ENCODE peak calls at places on chromosome 2, in six cellular contexts. M is H9, G is MCF 10A, C is foreskin keratinocyte, A is GM12865, S is brain microvascular endothelial cell. V is an unnamed sample.

GRCh38 chr2:146652311-146652710 is 1192.5 kb upstream of the ACVR2A start:
- DNase-seq in A (no peak), C (peak; percentile 33), M (no peak), S (peak; percentile 34), G (no peak), V (no peak)

GRCh38 chr2:215517391-215517790 is 81.5 kb upstream of the FN1 start:
- DNase-seq in M (no peak), G (peak; percentile 41), A (no peak), S (no peak), C (no peak), V (no peak)

GRCh38 chr2:20877944-20878343 is 55.0 kb upstream of the LDAH start:
- DNase-seq in G (no peak), S (no peak), M (no peak), A (no peak), C (no peak), V (no peak)

GRCh38 chr2:134367915-134368911 is 114.3 kb downstream of the MGAT5 start:
- DNase-seq in S (peak; percentile 33), M (no peak), C (no peak), G (no peak), A (no peak), V (no peak)

GRCh38 chr2:117771969-117772630 is 42.4 kb upstream of the DDX18 start:
- DNase-seq in G (peak; percentile 49), M (no peak), A (peak; percentile 11), S (no peak), C (peak; percentile 25), V (no peak)

GRCh38 chr2:179393481-179393880 is 128.8 kb upstream of the SESTD1 start:
- DNase-seq in M (no peak), A (no peak), C (no peak), G (no peak), S (peak; percentile 1), V (no peak)

GRCh38 chr2:201154615-201155014 is 28.3 kb upstream of the CASP10 start:
- DNase-seq in A (no peak), C (no peak), S (no peak), G (no peak), M (no peak), V (no peak)

GRCh38 chr2:11102466-11102865 is 52.8 kb upstream of the SLC66A3 start:
- DNase-seq in A (no peak), C (no peak), M (no peak), G (no peak), S (no peak), V (no peak)

GRCh38 chr2:142981069-142981378 is 103.6 kb downstream of the KYNU start:
- DNase-seq in S (no peak), G (no peak), M (no peak), A (no peak), C (no peak), V (no peak)
- TF ChIP-seq CTCF in S (no peak), G (no peak), M (no peak), A (no peak), C (no peak), V (peak; percentile 5)

GRCh38 chr2:240639566-240639965 is 14.3 kb downstream of the GPR35 start:
- DNase-seq in A (no peak), M (no peak), C (no peak), G (no peak), S (no peak), V (peak; percentile 2)

GRCh38 chr2:240638517-240639160 is 13.4 kb downstream of the GPR35 start:
- DNase-seq in S (no peak), G (no peak), M (no peak), C (no peak), A (no peak), V (peak; percentile 13)

GRCh38 chr2:240642061-240642805 is 17.0 kb downstream of the GPR35 start:
- DNase-seq in S (no peak), C (no peak), M (no peak), G (no peak), A (no peak), V (peak; percentile 3)

GRCh38 chr2:240642806-240643092 is 17.5 kb downstream of the GPR35 start:
- DNase-seq in G (no peak), A (no peak), M (no peak), S (no peak), C (no peak), V (no peak)

DNA sequence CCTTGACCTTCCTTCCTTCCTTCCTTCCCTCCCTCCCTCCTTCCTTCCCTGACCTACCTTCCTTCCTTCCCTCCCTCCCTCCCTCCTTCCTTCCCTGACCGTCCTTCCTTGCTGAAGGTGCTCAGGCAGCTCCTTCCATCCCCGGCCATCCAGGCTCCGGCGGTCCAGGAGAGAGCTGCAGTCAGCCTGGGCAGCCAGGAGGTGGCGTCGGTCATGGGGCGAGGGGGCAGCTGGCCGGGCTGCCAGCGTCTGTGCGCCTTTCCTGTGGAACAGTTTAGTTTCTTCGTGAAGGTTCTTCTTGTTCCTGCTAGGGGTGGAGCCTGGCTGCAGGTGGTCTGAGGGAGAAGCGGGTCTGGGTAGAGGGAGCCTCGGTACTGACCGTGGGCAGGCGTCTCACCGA is 15.7 kb downstream of the GPR35 start:
- DNase-seq in S (no peak), G (no peak), A (no peak), C (no peak), M (peak; percentile 82), V (peak; percentile 13)
- TF ChIP-seq CTCF in S (peak; percentile 57), G (no peak), A (peak; percentile 10), C (peak; percentile 48), M (peak; percentile 73), V (peak; percentile 50)

GRCh38 chr2:157093666-157094065 is 163.8 kb upstream of the GALNT5 start:
- DNase-seq in C (no peak), S (no peak), M (no peak), A (no peak), G (no peak), V (no peak)
- TF ChIP-seq CTCF in C (no peak), S (no peak), M (no peak), A (no peak), G (no peak), V (no peak)

GRCh38 chr2:185274718-185275484 is 463.7 kb upstream of the FSIP2 start:
- DNase-seq in S (no peak), A (no peak), M (no peak), G (no peak), C (no peak), V (no peak)

GRCh38 chr2:185284696-185285095 is 453.9 kb upstream of the FSIP2 start:
- DNase-seq in C (no peak), S (no peak), M (no peak), G (no peak), A (no peak), V (no peak)

GRCh38 chr2:185279999-185280398 is 458.6 kb upstream of the FSIP2 start:
- DNase-seq in C (peak; percentile 15), S (no peak), M (no peak), G (peak; percentile 30), A (peak; percentile 7), V (no peak)
- TF ChIP-seq CTCF in C (peak; percentile 52), S (peak; percentile 36), M (peak; percentile 72), G (peak; percentile 55), A (peak; percentile 33), V (peak; percentile 32)

DNA sequence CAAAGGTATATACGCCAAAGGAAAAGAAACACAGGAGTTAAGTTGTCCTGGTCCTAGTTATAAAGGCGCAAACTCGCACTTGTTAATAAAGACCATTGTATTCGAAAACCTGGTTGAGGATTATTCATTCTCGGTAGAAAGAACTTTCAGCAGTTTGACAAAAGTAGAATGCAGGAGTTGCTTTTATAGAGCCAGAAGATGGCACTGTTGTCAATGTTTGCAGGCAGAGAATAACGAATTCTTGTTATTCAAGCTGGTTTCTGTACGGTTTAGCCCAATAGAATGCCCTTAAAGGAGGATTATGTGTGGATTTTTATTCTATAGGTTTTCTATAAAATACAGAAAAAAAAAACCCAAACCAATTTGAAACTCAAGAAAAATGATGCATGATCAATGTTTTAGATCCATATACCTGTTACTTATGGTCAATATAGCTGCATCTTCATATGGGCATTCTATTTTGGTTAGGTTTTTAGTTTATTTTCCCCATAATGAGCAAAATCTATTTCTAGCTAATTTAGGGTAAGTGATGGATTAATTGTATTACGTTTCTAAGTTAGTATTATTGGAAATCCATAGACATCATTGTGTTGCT is 510.3 kb downstream of the PLCL1 start:
- DNase-seq in S (peak; percentile 56), C (peak; percentile 45), G (peak; percentile 61), A (peak; percentile 55), M (no peak), V (no peak)
- TF ChIP-seq CTCF in S (peak; percentile 66), C (peak; percentile 86), G (peak; percentile 73), A (peak; percentile 52), M (peak; percentile 86), V (peak; percentile 69)

V was measured in left ventricle myocardium inferior.